ENCODE peak calls at places on chromosomes 5 and 9, in eight cellular contexts. H is heart right ventricle; V is posterior cingulate gyrus; U is A549; B is KG1; D is hepatic stellate cell; C is stimulated activated CD4-positive, alpha-beta T cell treated with anti-CD3 and anti-CD28 coated beads, Interleukin-2, amount 100 ng/mL, for 48 hours; A is NCI-H1092 treated with DMSO at 0.1 percent for 48 hours. E is an unnamed sample.
A peak's percentile ranks its signal among the peaks of the same experiment; 100 is the strongest.

GRCh38 chr5:159050408-159051091 is 49.2 kb downstream of the EBF1 start:
- DNase-seq in V (no peak), H (no peak), A (peak; percentile 14), D (no peak), C (no peak), B (no peak), U (no peak), E (peak; percentile 23)

GRCh38 chr5:78644741-78645300 is 3.8 kb downstream of the LHFPL2 start:
- DNase-seq in C (no peak), V (no peak), U (no peak), D (no peak), H (no peak), A (no peak), B (no peak), E (no peak)

GRCh38 chr5:157821822-157822622 is 36.9 kb downstream of the CLINT1 start:
- DNase-seq in H (no peak), C (no peak), B (no peak), A (no peak), U (no peak), D (no peak), V (no peak), E (no peak)

GRCh38 chr5:1725641-1726468 is 73.8 kb downstream of the MRPL36 start:
- DNase-seq in B (no peak), V (no peak), H (no peak), D (no peak), A (no peak), U (no peak), C (no peak), E (no peak)

GRCh38 chr5:78716221-78716620 is 67.6 kb upstream of the LHFPL2 start:
- DNase-seq in V (no peak), C (no peak), B (no peak), U (peak; percentile 62), A (no peak), D (peak; percentile 48), H (no peak), E (no peak)

GRCh38 chr5:36276864-36277263 is 24.8 kb downstream of the RANBP3L start:
- DNase-seq in H (no peak), C (no peak), A (no peak), B (no peak), D (no peak), U (no peak), V (peak; percentile 73), E (peak; percentile 36)

GRCh38 chr5:132086277-132086794 is 12.7 kb downstream of the CSF2 start:
- DNase-seq in C (no peak), D (peak; percentile 92), U (peak; percentile 30), B (no peak), V (peak; percentile 4), A (no peak), H (peak; percentile 67), E (peak; percentile 76)

GRCh38 chr9:76213751-76214150 is 180.5 kb downstream of the RFK start:
- DNase-seq in A (no peak), C (no peak), B (no peak), V (no peak), H (no peak), U (no peak), D (no peak), E (no peak)

GRCh38 chr5:72511371-72512178 is 4.4 kb upstream of the ZNF366 start:
- DNase-seq in B (no peak), D (no peak), A (no peak), V (no peak), H (no peak), C (no peak), U (no peak), E (no peak)

GRCh38 chr9:114694719-114695269 is 12.8 kb upstream of the TEX48 start:
- DNase-seq in D (no peak), V (no peak), C (no peak), A (no peak), B (no peak), H (no peak), U (no peak), E (no peak)

GRCh38 chr5:68074048-68074632 is 141.4 kb upstream of the PIK3R1 start:
- DNase-seq in B (no peak), H (no peak), U (no peak), A (peak; percentile 41), D (no peak), C (no peak), V (no peak), E (no peak)

GRCh38 chr9:119078015-119078414 is 291.2 kb downstream of the BRINP1 start:
- DNase-seq in C (no peak), U (no peak), B (no peak), H (no peak), A (peak; percentile 21), V (no peak), D (no peak), E (no peak)